ENCODE peak calls at places on chromosome 14, in nine cellular contexts. C, U, N, F, Q, G, X, M and I are unnamed samples. For H3K4me1, the result is how much of the 10 kb centered on the place peaks cover.

GRCh38 chr14:28671425-28671824 is 95.2 kb upstream of the FOXG1 start:
- DNase-seq in F (no peak), Q (no peak), N (no peak), M (no peak), U (no peak), G (no peak), C (no peak), X (peak), I (no peak)

GRCh38 chr14:59582845-59583509 is 6.4 kb upstream of the CCDC175 start:
- DNase-seq in N (peak), U (no peak), M (no peak), X (no peak), F (peak), G (no peak), C (no peak), Q (no peak), I (no peak)

GRCh38 chr14:100523536-100524025 is 63.6 kb downstream of the BEGAIN start:
- DNase-seq in F (no peak), C (peak), U (no peak), M (no peak), N (no peak), G (peak), Q (no peak), X (no peak), I (no peak)

GRCh38 chr14:50542941-50543418 is 10.6 kb upstream of the MAP4K5 start:
- DNase-seq in N (peak), M (no peak), G (no peak), Q (no peak), X (peak), F (no peak), U (peak), C (no peak), I (no peak)

GRCh38 chr14:34029921-34030334 is 79.1 kb upstream of the EGLN3 start:
- DNase-seq in N (peak), Q (no peak), M (no peak), U (no peak), C (no peak), G (no peak), F (no peak), X (no peak), I (no peak)

GRCh38 chr14:60276347-60276746 is 27.3 kb downstream of the PPM1A start:
- DNase-seq in G (no peak), M (no peak), F (no peak), U (no peak), N (no peak), C (no peak), X (peak), Q (no peak), I (no peak)

GRCh38 chr14:65260786-65261185 is 151.7 kb upstream of the FUT8 start:
- DNase-seq in F (no peak), N (no peak), Q (no peak), U (peak), M (no peak), C (no peak), X (no peak), G (no peak), I (no peak)

GRCh38 chr14:68040633-68041369 is 221.2 kb downstream of the RAD51B start:
- DNase-seq in C (no peak), M (no peak), F (no peak), Q (no peak), N (no peak), G (no peak), X (no peak), U (no peak), I (no peak)

GRCh38 chr14:104781271-104782077 is 14.1 kb downstream of the AKT1 start:
- DNase-seq in Q (no peak), X (no peak), M (no peak), C (no peak), U (peak), F (peak), N (no peak), G (no peak), I (no peak)

GRCh38 chr14:65961004-65961403 is 525.2 kb upstream of the CCDC196 start:
- DNase-seq in Q (no peak), U (peak), G (no peak), M (peak), C (peak), X (peak), N (peak), F (no peak), I (no peak)

GRCh38 chr14:60622210-60622919 is 26.9 kb downstream of the SIX1 start:
- DNase-seq in Q (no peak), X (no peak), F (no peak), C (no peak), G (no peak), N (no peak), M (no peak), U (no peak), I (no peak)

GRCh38 chr14:37469650-37470049 is 125.4 kb downstream of the FOXA1 start:
- DNase-seq in U (no peak), G (no peak), F (no peak), M (no peak), X (no peak), C (no peak), Q (no peak), N (no peak), I (no peak)

GRCh38 chr14:63933110-63933509 is 80.3 kb downstream of the SYNE2 start:
- DNase-seq in N (no peak), M (no peak), G (no peak), F (no peak), Q (no peak), X (no peak), C (no peak), U (no peak), I (no peak)

GRCh38 chr14:104970231-104971068 is 7.7 kb downstream of the AHNAK2 start:
- DNase-seq in G (no peak), N (peak), C (no peak), M (no peak), Q (no peak), F (peak), U (peak), X (peak), I (peak)

GRCh38 chr14:56173360-56173922 is 55.2 kb downstream of the PELI2 start:
- DNase-seq in X (no peak), F (no peak), G (no peak), C (no peak), N (no peak), U (no peak), Q (no peak), M (no peak), I (no peak)

GRCh38 chr14:85437143-85437542 is 92.8 kb upstream of the FLRT2 start:
- DNase-seq in N (peak), Q (no peak), F (no peak), X (peak), G (no peak), U (peak), M (no peak), C (no peak), I (no peak)

GRCh38 chr14:105944632-105945610 is 418.5 kb downstream of the TMEM121 start:
- DNase-seq in U (peak), G (peak), Q (peak), C (peak), N (peak), X (peak), F (peak), M (peak), I (no peak)

GRCh38 chr14:100778951-100779690 is 46.8 kb upstream of the MEG3 start:
- DNase-seq in Q (no peak), M (no peak), U (no peak), G (no peak), X (no peak), F (no peak), N (no peak), C (no peak), I (no peak)

GRCh38 chr14:65413739-65414045 is 1.2 kb downstream of the FUT8 start:
- DNase-seq in C (no peak), N (peak), Q (no peak), U (no peak), F (no peak), X (no peak), G (no peak), M (no peak), I (no peak)

GRCh38 chr14:75232597-75232996 is 46.0 kb upstream of the FOS start:
- DNase-seq in N (no peak), Q (no peak), X (no peak), C (no peak), F (no peak), G (no peak), M (no peak), U (no peak), I (no peak)

GRCh38 chr14:53943751-53944083 is 12.9 kb downstream of the BMP4 start:
- DNase-seq in Q (no peak), G (no peak), U (no peak), X (no peak), F (no peak), C (no peak), N (no peak), M (no peak), I (no peak)

GRCh38 chr14:84988391-84988790 is 541.6 kb upstream of the FLRT2 start:
- DNase-seq in Q (no peak), X (no peak), G (no peak), U (no peak), M (no peak), F (no peak), C (no peak), N (no peak), I (no peak)

GRCh38 chr14:34872822-34873590 is 2.2 kb downstream of the BAZ1A start:
- DNase-seq in N (peak), Q (no peak), F (no peak), G (no peak), C (no peak), U (peak), X (no peak), M (peak), I (no peak)

GRCh38 chr14:105647784-105648608 is 121.6 kb downstream of the TMEM121 start:
- DNase-seq in U (peak), X (no peak), F (peak), C (no peak), G (no peak), Q (no peak), M (no peak), N (no peak), I (no peak)

GRCh38 chr14:64775081-64775777 is 71.0 kb downstream of the PLEKHG3 start:
- DNase-seq in U (no peak), X (no peak), F (peak), G (no peak), C (no peak), Q (no peak), M (no peak), N (no peak), I (no peak)

GRCh38 chr14:41899416-41899815 is 292.7 kb downstream of the LRFN5 start:
- DNase-seq in G (no peak), U (no peak), F (no peak), N (no peak), M (no peak), C (no peak), X (peak), Q (no peak), I (no peak)

GRCh38 chr14:58239259-58240210 is 5.1 kb upstream of the PSMA3 start:
- DNase-seq in U (peak), C (peak), F (peak), M (peak), X (peak), Q (peak), N (peak), G (peak), I (no peak)

GRCh38 chr14:68473794-68474193 is 319.1 kb downstream of the ZFP36L1 start:
- DNase-seq in X (no peak), U (no peak), C (no peak), Q (no peak), G (no peak), N (peak), M (no peak), F (no peak), I (no peak)

GRCh38 chr14:103118019-103118662 is 5.1 kb upstream of the TNFAIP2 start:
- DNase-seq in C (no peak), X (no peak), M (no peak), U (peak), N (peak), Q (no peak), F (no peak), G (peak), I (no peak)

GRCh38 chr14:32508281-32508680 is 179.2 kb downstream of the AKAP6 start:
- DNase-seq in U (no peak), G (no peak), X (no peak), Q (no peak), F (no peak), C (no peak), N (no peak), M (no peak), I (no peak)

GRCh38 chr14:89365071-89365801 is 51.8 kb downstream of the FOXN3 start:
- DNase-seq in X (no peak), F (no peak), Q (no peak), M (no peak), C (no peak), G (no peak), N (peak), U (no peak), I (no peak)
- H3K4me1 ChIP-seq in X (under half), F (under half), Q (under half), M (under half), C (under half), G (under half), N (half or more), U (under half), I (half or more)

GRCh38 chr14:22469541-22470303 is 119.3 kb downstream of the DAD1 start:
- DNase-seq in M (no peak), U (no peak), N (no peak), C (no peak), G (no peak), F (no peak), Q (no peak), X (no peak), I (no peak)

GRCh38 chr14:22472466-22472865 is 116.6 kb downstream of the DAD1 start:
- DNase-seq in U (no peak), M (no peak), F (no peak), Q (no peak), X (no peak), N (no peak), C (no peak), G (no peak), I (no peak)

GRCh38 chr14:22472935-22473854 is 115.8 kb downstream of the DAD1 start:
- DNase-seq in M (no peak), Q (peak), X (peak), F (no peak), U (peak), N (peak), G (no peak), C (no peak), I (no peak)

GRCh38 chr14:22474730-22475351 is 114.2 kb downstream of the DAD1 start:
- DNase-seq in F (no peak), G (no peak), C (no peak), M (no peak), Q (no peak), N (no peak), U (no peak), X (peak), I (no peak)

GRCh38 chr14:22471545-22472121 is 117.4 kb downstream of the DAD1 start:
- DNase-seq in G (peak), N (peak), X (peak), Q (no peak), C (peak), M (peak), F (peak), U (peak), I (no peak)
- TF ChIP-seq CTCF in G (peak), N (peak), X (peak), Q (peak), C (peak), M (peak), F (peak), U (peak), I (peak)

DNA sequence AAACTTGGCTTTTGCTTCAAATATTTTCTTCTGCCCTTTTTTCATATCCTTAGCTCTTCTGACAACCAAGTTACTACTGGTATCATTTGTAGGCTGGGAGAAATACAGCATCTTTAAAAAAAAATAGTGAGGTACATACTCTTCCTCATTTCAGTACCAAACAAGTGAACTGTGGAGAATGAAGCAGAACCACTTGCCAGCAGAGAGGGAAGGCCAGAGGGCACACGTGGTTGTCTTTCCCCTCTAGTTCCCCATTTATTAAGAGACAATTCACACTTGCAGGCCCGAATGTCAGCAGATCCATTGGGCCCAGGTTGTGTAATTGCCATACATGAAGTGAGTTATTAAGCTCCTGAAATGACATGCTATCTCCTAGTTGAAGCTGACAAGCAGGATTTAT is 3.2 kb downstream of the SUSD6 start:
- DNase-seq in U (no peak), M (no peak), C (no peak), F (no peak), Q (no peak), G (no peak), N (peak), X (no peak), I (peak)
- H3K4me1 ChIP-seq in U (half or more), M (under half), C (half or more), F (half or more), Q (under half), G (under half), N (half or more), X (under half), I (half or more)

DNA sequence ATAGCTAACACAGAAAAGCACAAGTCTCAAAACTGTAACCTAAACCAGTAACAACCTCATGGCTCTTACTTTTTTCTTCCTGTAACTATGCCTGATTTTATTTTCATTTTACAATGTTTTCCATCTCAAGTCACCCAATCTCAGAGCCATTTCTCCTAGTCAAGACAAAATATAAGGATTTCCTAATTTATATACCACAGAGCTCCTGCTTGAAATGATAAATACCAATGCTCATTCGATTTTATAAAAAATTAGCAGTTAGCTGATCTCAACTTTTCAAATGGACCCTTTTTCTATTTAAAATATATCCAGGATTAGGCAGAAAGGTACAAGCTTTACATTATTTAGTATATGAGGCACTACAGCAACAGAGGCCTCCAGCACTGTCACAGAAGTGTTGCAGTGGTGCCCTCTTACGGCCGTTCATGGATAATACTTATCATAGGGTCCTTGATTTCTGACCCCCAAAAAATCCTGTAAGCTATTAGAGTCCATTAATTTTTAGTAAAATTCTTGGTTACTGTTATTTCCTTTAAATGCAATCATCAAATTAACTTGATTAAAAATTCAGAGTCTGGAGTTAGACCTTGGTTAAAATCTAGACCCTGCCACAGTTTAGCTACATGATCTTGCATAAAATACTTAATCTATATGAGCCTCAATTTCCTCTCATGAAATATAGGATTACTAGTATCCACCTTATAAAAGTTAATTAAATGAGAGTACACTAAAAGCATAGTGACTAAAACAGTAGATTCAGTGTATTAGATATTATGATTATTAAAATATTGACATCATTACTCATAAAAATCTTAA is 68.3 kb downstream of the SEC23A start:
- DNase-seq in N (no peak), X (peak), U (no peak), Q (no peak), C (no peak), F (no peak), G (no peak), M (no peak), I (no peak)
- TF ChIP-seq CTCF in N (peak), X (no peak), U (peak), Q (no peak), C (peak), F (no peak), G (peak), M (peak), I (no peak)

DNA sequence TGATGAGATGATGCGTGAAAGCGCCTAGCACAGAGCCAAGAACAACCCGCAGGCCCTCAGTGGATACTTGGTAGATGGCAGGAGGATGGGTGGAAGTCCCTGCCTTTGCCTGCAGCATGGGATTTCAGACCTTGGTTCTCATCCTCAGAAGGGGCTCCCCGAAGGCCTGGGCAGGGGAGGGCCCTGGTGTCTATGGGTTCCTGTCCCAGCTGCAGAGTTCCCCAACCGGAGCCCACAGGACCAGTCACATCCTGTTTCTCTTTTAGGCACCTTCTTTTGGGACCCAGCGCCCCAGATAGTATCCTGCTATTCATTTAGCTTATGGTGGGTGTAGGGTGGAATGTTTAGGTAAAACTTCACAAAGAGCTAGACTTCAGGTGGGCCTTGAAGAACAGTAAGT is 55.5 kb downstream of the CALM1 start:
- DNase-seq in M (no peak), U (no peak), N (no peak), Q (no peak), X (no peak), C (no peak), G (no peak), F (no peak), I (no peak)
- H3K4me1 ChIP-seq in M (under half), U (under half), N (under half), Q (under half), X (under half), C (under half), G (under half), F (under half), I (under half)

GRCh38 chr14:55158412-55158811 is 29.4 kb downstream of the LGALS3 start:
- DNase-seq in M (no peak), C (no peak), U (no peak), X (no peak), N (no peak), G (no peak), F (no peak), Q (no peak), I (no peak)

GRCh38 chr14:55157080-55157479 is 28.0 kb downstream of the LGALS3 start:
- DNase-seq in M (no peak), N (no peak), C (no peak), U (no peak), Q (no peak), G (no peak), F (no peak), X (no peak), I (no peak)

GRCh38 chr14:55160989-55161388 is 30.4 kb downstream of the DLGAP5 start:
- DNase-seq in F (no peak), N (no peak), C (no peak), U (no peak), X (peak), Q (no peak), M (peak), G (no peak), I (no peak)
- TF ChIP-seq CTCF in F (peak), N (peak), C (peak), U (peak), X (peak), Q (peak), M (peak), G (peak), I (peak)

DNA sequence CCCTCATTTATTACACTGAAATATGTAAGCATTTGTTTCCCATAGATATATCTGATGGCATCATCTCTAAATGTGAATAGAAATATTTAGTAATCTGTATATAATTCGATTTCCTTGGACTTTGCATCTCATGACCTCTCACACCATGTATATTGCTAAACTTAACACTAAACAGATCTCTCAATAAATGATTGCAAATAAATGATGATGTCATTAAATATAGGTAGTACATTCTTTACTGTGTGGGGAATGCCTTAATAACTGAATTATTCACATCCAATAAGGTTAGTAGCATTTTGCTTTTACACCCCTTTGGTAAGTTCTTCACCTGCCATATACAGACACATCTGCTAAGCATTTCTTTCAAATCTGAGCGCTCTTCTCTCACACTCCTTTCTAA is 340.5 kb downstream of the FSCB start:
- DNase-seq in X (no peak), G (no peak), U (no peak), M (no peak), F (no peak), Q (no peak), N (no peak), C (no peak), I (no peak)
- H3K4me1 ChIP-seq in X (under half), G (under half), U (under half), M (under half), F (under half), Q (under half), N (under half), C (under half), I (under half)